ENCODE peak calls at places on chromosomes 16 and 17, in nine cellular contexts. N is RWPE1, K is right atrium auricular region, Y is NCI-H460, X is gastrocnemius medialis, P is NCI-H226, W is LNCaP clone FGC, A is mesothelial cell of epicardium, Z is H7. U is an unnamed sample.

GRCh38 chr17:330993-331701 is 21.5 kb downstream of the RPH3AL start:
- DNase-seq in X (peak), W (no peak), P (no peak), A (no peak), Y (no peak), K (peak), Z (no peak), N (no peak), U (no peak)

GRCh38 chr16:4290236-4290830 is 17.5 kb upstream of the TFAP4 start:
- DNase-seq in X (peak), A (no peak), Y (peak), Z (peak), P (peak), K (no peak), N (peak), W (no peak), U (peak)

GRCh38 chr17:10527419-10527818 is 9.1 kb upstream of the MYH1 start:
- DNase-seq in P (no peak), X (no peak), N (no peak), A (no peak), K (no peak), Z (no peak), W (no peak), Y (no peak), U (no peak)

GRCh38 chr17:36899250-36900129 is 37.8 kb upstream of the LHX1 start:
- DNase-seq in N (no peak), W (no peak), A (no peak), Z (peak), P (no peak), Y (no peak), K (no peak), X (no peak), U (no peak)

GRCh38 chr17:47808830-47809480 is 12.6 kb downstream of the OSBPL7 start:
- DNase-seq in W (no peak), P (no peak), N (no peak), A (no peak), X (no peak), Y (no peak), K (no peak), Z (no peak), U (no peak)

GRCh38 chr16:11405331-11406176 is 60.3 kb downstream of the RMI2 start:
- DNase-seq in N (no peak), W (no peak), A (no peak), X (no peak), K (no peak), Y (peak), Z (peak), P (no peak), U (peak)

GRCh38 chr16:7218936-7219335 is 113.7 kb upstream of the RBFOX1 start:
- DNase-seq in Z (peak), X (no peak), N (no peak), W (no peak), K (no peak), Y (no peak), A (no peak), P (no peak), U (no peak)

GRCh38 chr17:72657467-72658317 is 434.8 kb downstream of the SLC39A11 start:
- DNase-seq in X (no peak), N (no peak), K (no peak), P (no peak), W (no peak), A (no peak), Y (no peak), Z (peak), U (peak)

GRCh38 chr16:426906-427249 is 1.4 kb downstream of the RAB11FIP3 start:
- DNase-seq in N (no peak), Z (no peak), K (no peak), X (peak), W (no peak), P (no peak), A (no peak), Y (no peak), U (no peak)

GRCh38 chr17:41397003-41397665 is at the start of gene KRT31:
- DNase-seq in Y (no peak), N (no peak), A (no peak), Z (no peak), W (no peak), X (no peak), P (no peak), K (no peak), U (no peak)

GRCh38 chr16:84471316-84471715 is 33.1 kb downstream of the MEAK7 start:
- DNase-seq in X (no peak), N (no peak), Z (no peak), Y (no peak), W (no peak), K (peak), P (no peak), A (no peak), U (no peak)

GRCh38 chr17:4509402-4509801 is 10.7 kb downstream of the SPNS2 start:
- DNase-seq in X (no peak), K (no peak), Y (no peak), N (no peak), Z (no peak), P (no peak), A (no peak), W (no peak), U (no peak)

GRCh38 chr17:46774108-46774737 is 44.3 kb downstream of the WNT3 start:
- DNase-seq in Y (no peak), N (no peak), P (peak), K (no peak), A (no peak), X (no peak), Z (no peak), W (no peak), U (no peak)

GRCh38 chr17:49104511-49105074 is 28.0 kb upstream of the B4GALNT2 start:
- DNase-seq in N (no peak), A (no peak), P (no peak), W (no peak), Y (no peak), X (no peak), K (no peak), Z (no peak), U (no peak)

GRCh38 chr17:75771334-75772281 is 6.6 kb upstream of the GALK1 start:
- DNase-seq in K (no peak), W (no peak), X (no peak), A (no peak), Z (no peak), N (no peak), Y (no peak), P (no peak), U (peak)

GRCh38 chr17:5019475-5019956 is 15.7 kb downstream of the SLC52A1 start:
- DNase-seq in Z (peak), W (no peak), Y (no peak), X (no peak), K (no peak), A (no peak), P (no peak), N (peak), U (no peak)

GRCh38 chr17:28008526-28008925 is 34.0 kb upstream of the NLK start:
- DNase-seq in N (peak), A (no peak), P (peak), X (no peak), W (peak), Z (peak), K (no peak), Y (peak), U (peak)

GRCh38 chr16:28990375-28991040 is 5.7 kb downstream of the LAT start:
- DNase-seq in Z (no peak), A (no peak), P (no peak), X (no peak), W (no peak), K (no peak), N (no peak), Y (no peak), U (no peak)

GRCh38 chr16:3143598-3144330 is 8.9 kb downstream of the ZNF213 start:
- DNase-seq in N (no peak), X (peak), K (no peak), Y (no peak), A (no peak), W (no peak), Z (peak), P (no peak), U (no peak)

GRCh38 chr16:88817785-88818609 is 6.3 kb upstream of the APRT start:
- DNase-seq in W (no peak), N (no peak), K (no peak), A (no peak), X (no peak), Z (no peak), P (no peak), Y (no peak), U (peak)

GRCh38 chr17:79527286-79527685 is 83.6 kb downstream of the RBFOX3 start:
- DNase-seq in A (no peak), W (no peak), Y (no peak), X (no peak), P (no peak), K (no peak), Z (no peak), N (no peak), U (no peak)

GRCh38 chr17:50502643-50502990 is 5.6 kb upstream of the MYCBPAP start:
- DNase-seq in A (no peak), P (no peak), Z (no peak), K (no peak), Y (no peak), X (no peak), N (no peak), W (no peak), U (no peak)

GRCh38 chr16:72013389-72013788 is 4.8 kb downstream of the DHODH start:
- DNase-seq in N (peak), K (peak), W (no peak), X (peak), Z (no peak), A (no peak), Y (no peak), P (peak), U (peak)

GRCh38 chr17:13476722-13477121 is 125.0 kb downstream of the HS3ST3A1 start:
- DNase-seq in N (no peak), Z (no peak), K (no peak), A (no peak), X (no peak), W (no peak), P (peak), Y (no peak), U (no peak)

GRCh38 chr17:48102700-48103378 is 1.6 kb upstream of the CBX1 start:
- DNase-seq in Z (no peak), N (no peak), Y (no peak), K (no peak), A (no peak), X (no peak), W (no peak), P (no peak), U (no peak)

GRCh38 chr17:79779661-79780365 is 1.9 kb downstream of the CBX2 start:
- DNase-seq in Y (no peak), W (no peak), P (no peak), Z (peak), K (no peak), X (no peak), A (no peak), N (no peak), U (peak)

GRCh38 chr16:87806608-87807546 is 41.1 kb upstream of the KLHDC4 start:
- DNase-seq in P (peak), N (peak), Y (peak), X (no peak), A (no peak), K (peak), W (no peak), Z (peak), U (peak)

GRCh38 chr17:2034157-2034556 is 4.2 kb downstream of the DPH1 start:
- DNase-seq in Z (no peak), K (no peak), Y (no peak), X (no peak), N (no peak), A (no peak), P (peak), W (no peak), U (no peak)

GRCh38 chr16:57684626-57685358 is 9.8 kb upstream of the DRC7 start:
- DNase-seq in P (no peak), K (no peak), N (no peak), W (no peak), Y (no peak), X (no peak), Z (no peak), A (no peak), U (no peak)

GRCh38 chr16:66703359-66704215 is 7.0 kb upstream of the CMTM4 start:
- DNase-seq in Z (no peak), X (no peak), A (no peak), P (no peak), N (no peak), Y (no peak), K (no peak), W (no peak), U (no peak)

GRCh38 chr16:35431829-35432663 is 1972.6 kb downstream of the TP53TG3F start:
- DNase-seq in X (no peak), P (no peak), Z (peak), Y (no peak), K (no peak), W (no peak), N (no peak), A (no peak), U (peak)

GRCh38 chr16:26688699-26689098 is 378.0 kb upstream of the C16orf82 start:
- DNase-seq in Z (no peak), Y (no peak), K (no peak), W (no peak), A (no peak), N (no peak), X (no peak), P (no peak), U (no peak)